ENCODE peak calls at places on chromosomes 12 and 14, in nine cellular contexts. One of them, this sample, is unnamed.

GRCh38 chr12:132700212-132700913 is 10.3 kb upstream of the PGAM5 start:
- DNase-seq in astrocyte of the spinal cord: peak; percentile 40
- DNase-seq in cardiac muscle cell: no peak
- DNase-seq in astrocyte: peak; percentile 31
- DNase-seq in IMR-90: peak; percentile 35
- DNase-seq in skeletal muscle cell: no peak
- DNase-seq in GM23338: no peak
- DNase-seq in CD8-positive, alpha-beta memory T cell: no peak
- DNase-seq in brain microvascular endothelial cell: peak; percentile 56
- DNase-seq in this sample: peak; percentile 42

GRCh38 chr12:111761706-111762105 is 5.0 kb upstream of the ALDH2 start:
- DNase-seq in astrocyte of the spinal cord: no peak
- DNase-seq in cardiac muscle cell: no peak
- DNase-seq in astrocyte: no peak
- DNase-seq in IMR-90: no peak
- DNase-seq in skeletal muscle cell: no peak
- DNase-seq in GM23338: peak; percentile 35
- DNase-seq in CD8-positive, alpha-beta memory T cell: no peak
- DNase-seq in brain microvascular endothelial cell: no peak
- DNase-seq in this sample: no peak

GRCh38 chr12:69579029-69579428 is 6.2 kb upstream of the CCT2 start:
- DNase-seq in astrocyte of the spinal cord: no peak
- DNase-seq in cardiac muscle cell: no peak
- DNase-seq in astrocyte: no peak
- DNase-seq in IMR-90: no peak
- DNase-seq in skeletal muscle cell: no peak
- DNase-seq in GM23338: no peak
- DNase-seq in CD8-positive, alpha-beta memory T cell: no peak
- DNase-seq in brain microvascular endothelial cell: no peak
- DNase-seq in this sample: no peak

GRCh38 chr12:89126712-89127111 is 225.6 kb downstream of the DUSP6 start:
- DNase-seq in astrocyte of the spinal cord: no peak
- DNase-seq in cardiac muscle cell: no peak
- DNase-seq in astrocyte: peak; percentile 30
- DNase-seq in IMR-90: peak; percentile 45
- DNase-seq in skeletal muscle cell: no peak
- DNase-seq in GM23338: no peak
- DNase-seq in CD8-positive, alpha-beta memory T cell: no peak
- DNase-seq in brain microvascular endothelial cell: peak; percentile 6
- DNase-seq in this sample: no peak

GRCh38 chr14:105255021-105255507 is 6.7 kb downstream of the BTBD6 start:
- DNase-seq in astrocyte of the spinal cord: peak; percentile 23
- DNase-seq in cardiac muscle cell: no peak
- DNase-seq in astrocyte: peak; percentile 16
- DNase-seq in IMR-90: peak; percentile 28
- DNase-seq in skeletal muscle cell: peak; percentile 47
- DNase-seq in GM23338: no peak
- DNase-seq in CD8-positive, alpha-beta memory T cell: no peak
- DNase-seq in brain microvascular endothelial cell: peak; percentile 12
- DNase-seq in this sample: no peak

GRCh38 chr14:90850487-90850886 is 34.3 kb upstream of the TTC7B start:
- DNase-seq in astrocyte of the spinal cord: peak; percentile 32
- DNase-seq in cardiac muscle cell: no peak
- DNase-seq in astrocyte: peak; percentile 71
- DNase-seq in IMR-90: peak; percentile 49
- DNase-seq in skeletal muscle cell: no peak
- DNase-seq in GM23338: peak; percentile 82
- DNase-seq in CD8-positive, alpha-beta memory T cell: no peak
- DNase-seq in brain microvascular endothelial cell: no peak
- DNase-seq in this sample: no peak

GRCh38 chr12:132887513-132888341 is at the start of gene CHFR:
- DNase-seq in astrocyte of the spinal cord: peak; percentile 99
- DNase-seq in cardiac muscle cell: peak; percentile 99
- DNase-seq in astrocyte: peak; percentile 95
- DNase-seq in IMR-90: peak; percentile 96
- DNase-seq in skeletal muscle cell: peak; percentile 91
- DNase-seq in GM23338: peak; percentile 99
- DNase-seq in CD8-positive, alpha-beta memory T cell: peak; percentile 98
- DNase-seq in brain microvascular endothelial cell: peak; percentile 95
- DNase-seq in this sample: peak; percentile 84

GRCh38 chr14:104794641-104795467 is 694 bp downstream of the AKT1 start:
- DNase-seq in astrocyte of the spinal cord: peak; percentile 14
- DNase-seq in cardiac muscle cell: peak; percentile 56
- DNase-seq in astrocyte: peak; percentile 14
- DNase-seq in IMR-90: peak; percentile 19
- DNase-seq in skeletal muscle cell: no peak
- DNase-seq in GM23338: peak; percentile 56
- DNase-seq in CD8-positive, alpha-beta memory T cell: no peak
- DNase-seq in brain microvascular endothelial cell: no peak
- DNase-seq in this sample: no peak

GRCh38 chr14:50577983-50578382 is 18.0 kb downstream of the ATL1 start:
- DNase-seq in astrocyte of the spinal cord: no peak
- DNase-seq in cardiac muscle cell: no peak
- DNase-seq in astrocyte: no peak
- DNase-seq in IMR-90: no peak
- DNase-seq in skeletal muscle cell: no peak
- DNase-seq in GM23338: no peak
- DNase-seq in CD8-positive, alpha-beta memory T cell: no peak
- DNase-seq in brain microvascular endothelial cell: no peak
- DNase-seq in this sample: no peak

GRCh38 chr14:50569714-50570274 is 9.8 kb downstream of the ATL1 start:
- DNase-seq in astrocyte of the spinal cord: no peak
- DNase-seq in cardiac muscle cell: no peak
- DNase-seq in astrocyte: no peak
- DNase-seq in IMR-90: no peak
- DNase-seq in skeletal muscle cell: no peak
- DNase-seq in GM23338: no peak
- DNase-seq in CD8-positive, alpha-beta memory T cell: no peak
- DNase-seq in brain microvascular endothelial cell: no peak
- DNase-seq in this sample: no peak

GRCh38 chr14:50575769-50576168 is 15.8 kb downstream of the ATL1 start:
- DNase-seq in astrocyte of the spinal cord: no peak
- DNase-seq in cardiac muscle cell: no peak
- DNase-seq in astrocyte: no peak
- DNase-seq in IMR-90: no peak
- DNase-seq in skeletal muscle cell: no peak
- DNase-seq in GM23338: no peak
- DNase-seq in CD8-positive, alpha-beta memory T cell: no peak
- DNase-seq in brain microvascular endothelial cell: no peak
- DNase-seq in this sample: no peak

GRCh38 chr14:50573862-50574261 is 13.9 kb downstream of the ATL1 start:
- DNase-seq in astrocyte of the spinal cord: no peak
- DNase-seq in cardiac muscle cell: no peak
- DNase-seq in astrocyte: no peak
- DNase-seq in IMR-90: no peak
- DNase-seq in skeletal muscle cell: no peak
- DNase-seq in GM23338: no peak
- DNase-seq in CD8-positive, alpha-beta memory T cell: no peak
- DNase-seq in brain microvascular endothelial cell: no peak
- DNase-seq in this sample: no peak
- H3K4me3 ChIP-seq in astrocyte of the spinal cord: no peak overlapping the region
- H3K4me3 ChIP-seq in cardiac muscle cell: no peak overlapping the region
- H3K4me3 ChIP-seq in astrocyte: no peak overlapping the region
- H3K4me3 ChIP-seq in IMR-90: no peak overlapping the region
- H3K4me3 ChIP-seq in skeletal muscle cell: no peak overlapping the region
- H3K4me3 ChIP-seq in GM23338: no peak overlapping the region
- H3K4me3 ChIP-seq in CD8-positive, alpha-beta memory T cell: no peak overlapping the region
- H3K4me3 ChIP-seq in brain microvascular endothelial cell: no peak overlapping the region
- H3K4me3 ChIP-seq in this sample: no peak overlapping the region

DNA sequence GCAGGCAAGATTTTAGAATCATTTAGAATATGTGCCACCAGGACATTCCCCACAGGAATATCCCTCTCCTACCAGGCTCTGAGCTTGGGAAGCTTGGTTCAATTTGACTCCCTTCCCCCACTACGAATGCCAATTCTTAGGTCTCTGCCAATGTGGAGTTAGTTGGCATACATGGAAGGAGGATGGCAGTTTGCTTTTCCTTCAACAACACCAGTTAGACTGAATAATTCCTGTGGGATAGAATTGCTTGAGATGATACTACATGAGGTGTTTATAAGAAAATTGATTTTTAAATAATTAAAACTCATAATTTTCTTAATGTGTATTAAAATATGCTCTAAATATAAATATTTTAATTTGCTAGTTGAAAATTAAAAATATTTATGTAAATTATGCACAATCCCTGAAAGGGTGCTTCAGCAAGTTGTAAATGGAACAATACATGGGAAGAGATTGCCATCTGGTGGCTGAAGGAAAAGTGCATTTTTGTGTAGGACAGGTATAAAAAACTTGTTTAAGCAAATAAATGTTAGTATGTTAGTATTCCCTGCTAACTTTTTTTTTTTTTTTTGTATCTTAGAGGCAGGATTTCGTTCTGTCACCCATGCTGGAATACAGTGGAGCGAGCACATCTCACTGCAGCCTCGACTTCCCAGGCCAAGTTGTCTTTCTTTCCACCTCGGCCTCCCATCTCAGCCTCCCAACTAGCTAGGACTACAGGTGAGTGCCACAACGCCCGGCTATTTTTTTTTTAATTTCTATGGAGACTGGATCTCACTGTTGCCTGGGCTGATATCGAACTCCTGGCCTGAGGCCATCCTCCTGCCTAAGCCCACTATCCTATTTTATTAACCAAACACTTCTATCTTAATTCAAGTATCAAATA is 25.8 kb upstream of the STRAP start:
- DNase-seq in astrocyte of the spinal cord: peak; percentile 79
- DNase-seq in cardiac muscle cell: peak; percentile 63
- DNase-seq in astrocyte: peak; percentile 29
- DNase-seq in IMR-90: peak; percentile 76
- DNase-seq in skeletal muscle cell: no peak
- DNase-seq in GM23338: peak; percentile 72
- DNase-seq in CD8-positive, alpha-beta memory T cell: peak; percentile 50
- DNase-seq in brain microvascular endothelial cell: peak; percentile 79
- DNase-seq in this sample: peak; percentile 58
- H3K4me3 ChIP-seq in astrocyte of the spinal cord: no peak overlapping the region
- H3K4me3 ChIP-seq in cardiac muscle cell: no peak overlapping the region
- H3K4me3 ChIP-seq in astrocyte: no peak overlapping the region
- H3K4me3 ChIP-seq in IMR-90: no peak overlapping the region
- H3K4me3 ChIP-seq in skeletal muscle cell: no peak overlapping the region
- H3K4me3 ChIP-seq in GM23338: no peak overlapping the region
- H3K4me3 ChIP-seq in CD8-positive, alpha-beta memory T cell: no peak overlapping the region
- H3K4me3 ChIP-seq in brain microvascular endothelial cell: no peak overlapping the region
- H3K4me3 ChIP-seq in this sample: no peak overlapping the region

GRCh38 chr12:61536525-61536924 is 723.7 kb upstream of the USP15 start:
- DNase-seq in astrocyte of the spinal cord: no peak
- DNase-seq in cardiac muscle cell: no peak
- DNase-seq in astrocyte: no peak
- DNase-seq in IMR-90: no peak
- DNase-seq in skeletal muscle cell: no peak
- DNase-seq in GM23338: no peak
- DNase-seq in CD8-positive, alpha-beta memory T cell: no peak
- DNase-seq in brain microvascular endothelial cell: peak; percentile 2
- DNase-seq in this sample: no peak

GRCh38 chr12:61530456-61530855 is 729.7 kb upstream of the USP15 start:
- DNase-seq in astrocyte of the spinal cord: no peak
- DNase-seq in cardiac muscle cell: no peak
- DNase-seq in astrocyte: no peak
- DNase-seq in IMR-90: no peak
- DNase-seq in skeletal muscle cell: no peak
- DNase-seq in GM23338: no peak
- DNase-seq in CD8-positive, alpha-beta memory T cell: no peak
- DNase-seq in brain microvascular endothelial cell: peak; percentile 8
- DNase-seq in this sample: no peak

GRCh38 chr12:61525331-61525730 is 734.9 kb upstream of the USP15 start:
- DNase-seq in astrocyte of the spinal cord: no peak
- DNase-seq in cardiac muscle cell: no peak
- DNase-seq in astrocyte: no peak
- DNase-seq in IMR-90: no peak
- DNase-seq in skeletal muscle cell: no peak
- DNase-seq in GM23338: no peak
- DNase-seq in CD8-positive, alpha-beta memory T cell: no peak
- DNase-seq in brain microvascular endothelial cell: no peak
- DNase-seq in this sample: no peak

GRCh38 chr12:61536117-61536516 is 724.1 kb upstream of the USP15 start:
- DNase-seq in astrocyte of the spinal cord: no peak
- DNase-seq in cardiac muscle cell: no peak
- DNase-seq in astrocyte: no peak
- DNase-seq in IMR-90: no peak
- DNase-seq in skeletal muscle cell: no peak
- DNase-seq in GM23338: no peak
- DNase-seq in CD8-positive, alpha-beta memory T cell: no peak
- DNase-seq in brain microvascular endothelial cell: no peak
- DNase-seq in this sample: no peak

DNA sequence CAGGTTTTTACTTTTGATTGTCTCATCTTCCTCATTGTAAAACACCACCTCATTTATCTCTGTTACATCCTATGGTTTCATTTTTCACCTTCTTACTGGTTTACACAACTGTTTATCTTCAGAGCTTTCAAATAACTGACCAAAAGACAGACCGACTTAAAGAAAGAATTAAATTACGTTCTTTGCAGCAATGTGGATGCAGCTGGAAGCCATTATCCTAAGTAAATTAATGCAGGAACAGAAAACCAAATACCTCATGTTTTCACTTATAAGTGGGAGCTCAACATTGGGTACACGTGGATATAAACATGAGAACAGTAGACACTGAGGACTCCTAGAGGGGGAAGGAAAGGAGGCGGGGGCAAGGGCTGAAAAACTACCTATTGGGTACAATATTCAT is 729.0 kb upstream of the USP15 start:
- DNase-seq in astrocyte of the spinal cord: no peak
- DNase-seq in cardiac muscle cell: no peak
- DNase-seq in astrocyte: no peak
- DNase-seq in IMR-90: no peak
- DNase-seq in skeletal muscle cell: no peak
- DNase-seq in GM23338: no peak
- DNase-seq in CD8-positive, alpha-beta memory T cell: no peak
- DNase-seq in brain microvascular endothelial cell: no peak
- DNase-seq in this sample: no peak
- H3K4me3 ChIP-seq in astrocyte of the spinal cord: no peak overlapping the region
- H3K4me3 ChIP-seq in cardiac muscle cell: no peak overlapping the region
- H3K4me3 ChIP-seq in astrocyte: no peak overlapping the region
- H3K4me3 ChIP-seq in IMR-90: no peak overlapping the region
- H3K4me3 ChIP-seq in skeletal muscle cell: no peak overlapping the region
- H3K4me3 ChIP-seq in GM23338: no peak overlapping the region
- H3K4me3 ChIP-seq in CD8-positive, alpha-beta memory T cell: no peak overlapping the region
- H3K4me3 ChIP-seq in brain microvascular endothelial cell: no peak overlapping the region
- H3K4me3 ChIP-seq in this sample: no peak overlapping the region

GRCh38 chr14:21098892-21099595 is 589 bp upstream of the ZNF219 start:
- DNase-seq in astrocyte of the spinal cord: no peak
- DNase-seq in cardiac muscle cell: no peak
- DNase-seq in astrocyte: no peak
- DNase-seq in IMR-90: no peak
- DNase-seq in skeletal muscle cell: no peak
- DNase-seq in GM23338: no peak
- DNase-seq in CD8-positive, alpha-beta memory T cell: no peak
- DNase-seq in brain microvascular endothelial cell: no peak
- DNase-seq in this sample: no peak

GRCh38 chr14:21096438-21096837 is 2.0 kb downstream of the ZNF219 start:
- DNase-seq in astrocyte of the spinal cord: no peak
- DNase-seq in cardiac muscle cell: no peak
- DNase-seq in astrocyte: no peak
- DNase-seq in IMR-90: no peak
- DNase-seq in skeletal muscle cell: no peak
- DNase-seq in GM23338: no peak
- DNase-seq in CD8-positive, alpha-beta memory T cell: no peak
- DNase-seq in brain microvascular endothelial cell: no peak
- DNase-seq in this sample: no peak

GRCh38 chr14:21098134-21098891 is at the start of gene ZNF219:
- DNase-seq in astrocyte of the spinal cord: peak; percentile 30
- DNase-seq in cardiac muscle cell: peak; percentile 81
- DNase-seq in astrocyte: peak; percentile 26
- DNase-seq in IMR-90: peak; percentile 27
- DNase-seq in skeletal muscle cell: no peak
- DNase-seq in GM23338: peak; percentile 93
- DNase-seq in CD8-positive, alpha-beta memory T cell: peak; percentile 65
- DNase-seq in brain microvascular endothelial cell: no peak
- DNase-seq in this sample: no peak

GRCh38 chr14:21096889-21097615 is 1.4 kb downstream of the ZNF219 start:
- DNase-seq in astrocyte of the spinal cord: no peak
- DNase-seq in cardiac muscle cell: no peak
- DNase-seq in astrocyte: no peak
- DNase-seq in IMR-90: no peak
- DNase-seq in skeletal muscle cell: no peak
- DNase-seq in GM23338: peak; percentile 36
- DNase-seq in CD8-positive, alpha-beta memory T cell: no peak
- DNase-seq in brain microvascular endothelial cell: no peak
- DNase-seq in this sample: no peak

GRCh38 chr14:21097616-21098133 is 780 bp downstream of the ZNF219 start:
- DNase-seq in astrocyte of the spinal cord: no peak
- DNase-seq in cardiac muscle cell: peak; percentile 62
- DNase-seq in astrocyte: no peak
- DNase-seq in IMR-90: no peak
- DNase-seq in skeletal muscle cell: no peak
- DNase-seq in GM23338: peak; percentile 84
- DNase-seq in CD8-positive, alpha-beta memory T cell: peak; percentile 64
- DNase-seq in brain microvascular endothelial cell: no peak
- DNase-seq in this sample: no peak
- H3K4me3 ChIP-seq in astrocyte of the spinal cord: peak overlapping the region; percentile 2
- H3K4me3 ChIP-seq in cardiac muscle cell: peak overlapping the region; percentile 73
- H3K4me3 ChIP-seq in astrocyte: no peak overlapping the region
- H3K4me3 ChIP-seq in IMR-90: peak overlapping the region; percentile 14
- H3K4me3 ChIP-seq in skeletal muscle cell: peak overlapping the region; percentile 13
- H3K4me3 ChIP-seq in GM23338: peak overlapping the region; percentile 84
- H3K4me3 ChIP-seq in CD8-positive, alpha-beta memory T cell: no peak overlapping the region
- H3K4me3 ChIP-seq in brain microvascular endothelial cell: no peak overlapping the region
- H3K4me3 ChIP-seq in this sample: peak overlapping the region; percentile 50